ENCODE peak calls at places on chromosomes 4 and X, in nine cellular contexts. K is lower leg skin, Q is right lobe of liver, R is A549, Y is esophagus muscularis mucosa, Z is OCI-LY7, B is cardiac muscle cell, E is MM.1S, O is astrocyte of the spinal cord. V is an unnamed sample.

GRCh38 chrX:141314441-141314840 is 72.1 kb upstream of the SPANXC start:
- DNase-seq in K (no peak), Q (no peak), R (no peak), Y (no peak), Z (no peak), B (no peak), E (no peak), O (no peak), V (no peak)

GRCh38 chrX:96692911-96693310 is 8.3 kb downstream of the DIAPH2 start:
- DNase-seq in K (no peak), Q (no peak), R (no peak), Y (no peak), Z (no peak), B (no peak), E (no peak), O (no peak), V (no peak)

GRCh38 chrX:16714504-16714903 is 2.0 kb upstream of the CTPS2 start:
- DNase-seq in K (no peak), Q (no peak), R (no peak), Y (no peak), Z (no peak), B (no peak), E (no peak), O (no peak), V (no peak)

GRCh38 chr4:179625391-179625790 is 2183.2 kb upstream of the AGA start:
- DNase-seq in K (no peak), Q (no peak), R (no peak), Y (no peak), Z (no peak), B (no peak), E (no peak), O (peak; percentile 84), V (no peak)

GRCh38 chrX:129773649-129774458 is 5.9 kb upstream of the SASH3 start:
- DNase-seq in K (no peak), Q (no peak), R (no peak), Y (no peak), Z (no peak), B (no peak), E (peak; percentile 63), O (no peak), V (no peak)

GRCh38 chr4:87732033-87732770 is 67.2 kb upstream of the IBSP start:
- DNase-seq in K (no peak), Q (no peak), R (no peak), Y (no peak), Z (no peak), B (no peak), E (no peak), O (no peak), V (no peak)

GRCh38 chr4:143432258-143432591 is 81.3 kb upstream of the SMARCA5 start:
- DNase-seq in K (no peak), Q (no peak), R (no peak), Y (no peak), Z (no peak), B (no peak), E (no peak), O (no peak), V (no peak)

GRCh38 chrX:116009871-116010710 is 160.5 kb upstream of the AGTR2 start:
- DNase-seq in K (no peak), Q (peak; percentile 59), R (no peak), Y (no peak), Z (no peak), B (peak; percentile 51), E (peak; percentile 91), O (no peak), V (peak; percentile 76)

GRCh38 chr4:142427456-142427855 is 418.6 kb downstream of the INPP4B start:
- DNase-seq in K (no peak), Q (no peak), R (no peak), Y (no peak), Z (no peak), B (no peak), E (no peak), O (no peak), V (no peak)

GRCh38 chr4:70746179-70746839 is 24.5 kb downstream of the RUFY3 start:
- DNase-seq in K (no peak), Q (no peak), R (no peak), Y (no peak), Z (no peak), B (no peak), E (no peak), O (no peak), V (no peak)
- H3K4me3 ChIP-seq in K (no peak overlapping the region), Q (no peak overlapping the region), R (no peak overlapping the region), Y (no peak overlapping the region), Z (no peak overlapping the region), B (no peak overlapping the region), E (no peak overlapping the region), O (no peak overlapping the region), V (no peak overlapping the region)

GRCh38 chrX:104641176-104641575 is 75.2 kb downstream of the IL1RAPL2 start:
- DNase-seq in K (no peak), Q (no peak), R (no peak), Y (no peak), Z (peak; percentile 0), B (no peak), E (no peak), O (no peak), V (no peak)
- TF ChIP-seq CTCF in K (no peak), Q (no peak), R (no peak), Y (no peak), Z (peak; percentile 38), B (no peak), E (no peak), O (no peak), V (peak; percentile 33)

DNA sequence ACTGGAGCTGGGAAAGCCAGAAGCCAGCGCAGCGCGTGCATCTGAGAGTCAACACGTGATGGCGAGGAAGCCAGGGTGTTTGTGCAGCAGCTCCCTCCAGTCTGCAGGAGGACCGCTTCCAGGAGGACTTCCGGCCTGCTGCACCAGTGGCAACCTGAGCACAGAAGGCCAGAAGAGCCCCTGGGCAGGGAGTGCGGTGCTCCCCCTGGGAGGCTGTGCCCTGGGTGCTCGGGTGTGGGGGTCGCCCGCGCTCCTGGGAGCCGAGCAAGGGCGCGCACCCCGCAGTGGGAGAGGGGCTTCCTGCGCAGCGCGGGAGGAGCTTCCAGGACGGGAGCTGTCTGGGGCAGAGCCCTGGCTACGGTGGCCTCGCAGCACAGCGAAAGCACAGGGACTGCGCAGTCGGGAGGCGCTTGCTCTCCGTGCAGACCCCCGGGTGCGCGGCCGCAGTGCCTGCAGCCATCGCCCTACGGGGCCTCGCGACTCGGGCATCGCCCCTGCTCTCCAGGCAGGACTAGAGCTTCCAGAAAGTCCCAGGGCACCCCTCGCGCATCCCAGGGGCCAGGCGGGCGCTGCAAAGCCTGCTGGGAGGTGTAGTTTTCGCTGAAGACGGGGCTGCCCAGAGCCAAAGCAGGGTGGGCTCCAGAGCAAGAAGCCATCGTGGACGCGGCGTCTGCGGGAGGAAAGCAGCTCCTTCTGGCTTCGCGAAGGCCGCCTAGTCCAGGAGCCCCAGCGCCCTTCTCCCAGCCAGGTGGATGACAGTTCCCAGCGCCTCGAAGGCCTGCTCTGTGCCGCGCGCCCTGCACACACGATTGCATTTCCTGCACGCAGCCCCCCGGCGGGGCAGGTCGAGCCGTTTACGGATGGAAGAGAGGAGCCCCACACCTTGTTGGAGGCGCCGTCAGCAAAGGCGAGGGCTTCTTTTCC is 24.1 kb upstream of the WFS1 start:
- DNase-seq in K (no peak), Q (no peak), R (no peak), Y (no peak), Z (no peak), B (no peak), E (no peak), O (no peak), V (no peak)
- H3K4me3 ChIP-seq in K (no peak overlapping the region), Q (no peak overlapping the region), R (no peak overlapping the region), Y (peak overlapping the region; percentile 44), Z (no peak overlapping the region), B (no peak overlapping the region), E (no peak overlapping the region), O (no peak overlapping the region), V (no peak overlapping the region)

GRCh38 chr4:67861513-67861912 is 22.3 kb downstream of the TMPRSS11D start:
- DNase-seq in K (no peak), Q (no peak), R (no peak), Y (no peak), Z (no peak), B (no peak), E (no peak), O (peak; percentile 31), V (no peak)
- TF ChIP-seq CTCF in K (no peak), Q (no peak), R (no peak), Y (no peak), Z (no peak), B (no peak), E (no peak), O (no peak), V (no peak)